ENCODE peak calls at places on chromosomes 4 and X, in five cellular contexts. Y, K, U, B and A are unnamed samples.

GRCh38 chr4:87839309-87839946 is 6.7 kb downstream of the MEPE start:
- DNase-seq in Y (peak; percentile 14), K (no peak), U (peak; percentile 49), B (no peak), A (no peak)

GRCh38 chrX:37825225-37825842 is 22.0 kb downstream of the DYNLT3 start:
- DNase-seq in B (peak; percentile 55), Y (peak; percentile 51), K (peak; percentile 58), U (peak; percentile 38), A (no peak)

GRCh38 chr4:8781641-8782040 is 90.0 kb downstream of the HMX1 start:
- DNase-seq in B (no peak), Y (no peak), U (no peak), K (no peak), A (no peak)

GRCh38 chrX:41377624-41378023 is 43.7 kb downstream of the DDX3X start:
- DNase-seq in B (no peak), K (no peak), U (no peak), Y (no peak), A (no peak)

GRCh38 chrX:19790829-19791228 is 96.6 kb downstream of the SH3KBP1 start:
- DNase-seq in K (no peak), U (no peak), Y (no peak), B (no peak), A (no peak)

GRCh38 chrX:6738518-6739470 is 203.9 kb upstream of the VCX3A start:
- DNase-seq in U (no peak), B (no peak), Y (no peak), K (no peak), A (no peak)

GRCh38 chrX:3066555-3066954 is 25.3 kb downstream of the ARSF start:
- DNase-seq in K (no peak), U (peak; percentile 3), Y (no peak), B (no peak), A (no peak)

GRCh38 chrX:10576777-10577444 is 43.5 kb downstream of the MID1 start:
- DNase-seq in Y (no peak), U (no peak), B (no peak), K (no peak), A (no peak)

GRCh38 chr4:65943076-65943475 is 272.8 kb upstream of the EPHA5 start:
- DNase-seq in U (no peak), K (no peak), Y (no peak), B (no peak), A (no peak)

GRCh38 chrX:42096262-42096939 is 173.0 kb upstream of the CASK start:
- DNase-seq in K (peak; percentile 62), Y (no peak), U (peak; percentile 96), B (no peak), A (no peak)

GRCh38 chr4:151772322-151772721 is 11.5 kb upstream of the GATB start:
- DNase-seq in K (no peak), U (no peak), Y (no peak), B (no peak), A (no peak)

DNA sequence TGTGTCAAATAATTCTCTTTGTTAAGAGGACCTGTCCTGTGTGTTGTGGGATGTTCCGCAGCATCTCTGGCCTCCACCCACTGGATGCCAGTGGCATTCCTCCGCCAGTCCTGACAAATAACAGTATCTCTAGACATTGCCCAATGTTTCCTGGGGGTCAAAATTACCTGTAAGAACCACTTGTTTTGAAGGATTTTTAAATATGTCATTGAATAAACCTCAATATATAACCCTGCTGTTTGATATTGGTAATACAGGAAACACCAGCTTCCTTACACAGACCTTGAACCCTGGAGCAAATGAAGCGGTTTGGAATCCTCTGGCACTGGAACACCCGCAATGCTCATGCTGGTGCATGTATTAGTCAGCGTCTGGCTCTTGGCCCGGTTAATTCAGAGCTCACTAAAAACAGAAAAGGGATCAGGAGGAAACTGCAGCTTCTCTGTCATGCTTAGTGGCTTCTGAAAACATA is 101.3 kb downstream of the TBL1X start:
- DNase-seq in K (peak; percentile 84), B (peak; percentile 68), Y (peak; percentile 65), U (peak; percentile 91), A (no peak)
- H3K4me3 ChIP-seq in K (no peak overlapping the region), B (no peak overlapping the region), Y (no peak overlapping the region), U (no peak overlapping the region), A (no peak overlapping the region)

GRCh38 chr4:41214158-41215146 is at the start of gene APBB2:
- DNase-seq in K (peak; percentile 96), U (peak; percentile 97), Y (peak; percentile 97), B (peak; percentile 97), A (peak; percentile 87)
- H3K4me1 ChIP-seq in K (no peaks in the 10 kb centered on the region), U (peaks cover 2% of the 10 kb centered on the region), Y (peaks cover 3% of the 10 kb centered on the region), B (peaks cover 21% of the 10 kb centered on the region), A (peaks cover 40% of the 10 kb centered on the region)

GRCh38 chr4:2402453-2402852 is 16.0 kb downstream of the ZFYVE28 start:
- DNase-seq in Y (no peak), B (no peak), U (no peak), K (no peak), A (no peak)
- H3K4me3 ChIP-seq in Y (no peak overlapping the region), B (peak overlapping the region; percentile 37), U (no peak overlapping the region), K (no peak overlapping the region), A (peak overlapping the region; percentile 11)

GRCh38 chr4:185743722-185744121 is 68.3 kb downstream of the SORBS2 start:
- DNase-seq in K (no peak), Y (no peak), U (no peak), B (no peak), A (no peak)
- H3K4me1 ChIP-seq in K (peaks cover 1% of the 10 kb centered on the region), Y (no peaks in the 10 kb centered on the region), U (no peaks in the 10 kb centered on the region), B (peaks cover 60% of the 10 kb centered on the region), A (no peaks in the 10 kb centered on the region)

DNA sequence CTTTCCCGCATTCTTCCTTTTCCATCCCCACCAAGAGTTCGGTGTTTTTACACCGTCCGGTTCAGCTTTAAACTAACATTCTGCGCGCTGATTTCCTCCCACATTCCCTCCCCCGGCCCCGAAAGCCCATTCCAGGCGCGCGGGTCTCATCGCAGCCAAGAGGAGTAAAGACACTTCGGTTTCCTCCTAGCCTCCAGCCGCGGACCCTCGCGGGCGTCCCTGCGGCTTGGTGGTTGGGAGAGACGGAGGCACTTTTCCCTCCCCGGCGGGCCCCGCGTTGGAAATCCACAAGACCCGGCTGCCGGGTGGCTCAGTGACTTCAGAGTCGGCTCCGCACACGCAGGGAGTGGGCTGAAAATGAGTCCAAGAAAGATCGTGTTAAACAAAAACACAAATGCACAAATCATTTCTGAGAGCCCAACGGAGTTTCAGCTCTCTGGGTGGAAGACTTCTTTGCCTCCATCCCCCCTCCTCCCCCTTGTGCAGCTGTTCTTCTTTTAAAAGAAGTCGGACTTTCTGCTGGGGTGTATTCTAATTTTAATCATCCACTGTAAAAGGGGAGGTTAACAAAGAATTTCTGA is 2.0 kb upstream of the ARX start:
- DNase-seq in K (no peak), Y (no peak), B (no peak), U (no peak), A (no peak)
- H3K4me3 ChIP-seq in K (no peak overlapping the region), Y (no peak overlapping the region), B (no peak overlapping the region), U (no peak overlapping the region), A (no peak overlapping the region)

GRCh38 chr4:6941796-6942195 is 32.2 kb downstream of the TBC1D14 start:
- DNase-seq in Y (no peak), K (no peak), B (no peak), U (no peak), A (peak; percentile 63)

GRCh38 chr4:6939761-6940743 is 30.4 kb downstream of the TBC1D14 start:
- DNase-seq in B (no peak), K (no peak), U (no peak), Y (no peak), A (no peak)

GRCh38 chr4:6942238-6942800 is 32.7 kb downstream of the TBC1D14 start:
- DNase-seq in B (no peak), Y (peak; percentile 31), K (peak; percentile 51), U (peak; percentile 98), A (peak; percentile 78)

GRCh38 chr4:6938758-6939201 is 29.2 kb downstream of the TBC1D14 start:
- DNase-seq in K (peak; percentile 88), U (no peak), Y (no peak), B (peak; percentile 77), A (no peak)

GRCh38 chr4:6940744-6941137 is 31.1 kb downstream of the TBC1D14 start:
- DNase-seq in U (no peak), K (no peak), Y (no peak), B (no peak), A (peak; percentile 1)
- H3K4me1 ChIP-seq in U (peaks cover 28% of the 10 kb centered on the region), K (no peaks in the 10 kb centered on the region), Y (peaks cover 5% of the 10 kb centered on the region), B (peaks cover 20% of the 10 kb centered on the region), A (peaks cover 84% of the 10 kb centered on the region)

DNA sequence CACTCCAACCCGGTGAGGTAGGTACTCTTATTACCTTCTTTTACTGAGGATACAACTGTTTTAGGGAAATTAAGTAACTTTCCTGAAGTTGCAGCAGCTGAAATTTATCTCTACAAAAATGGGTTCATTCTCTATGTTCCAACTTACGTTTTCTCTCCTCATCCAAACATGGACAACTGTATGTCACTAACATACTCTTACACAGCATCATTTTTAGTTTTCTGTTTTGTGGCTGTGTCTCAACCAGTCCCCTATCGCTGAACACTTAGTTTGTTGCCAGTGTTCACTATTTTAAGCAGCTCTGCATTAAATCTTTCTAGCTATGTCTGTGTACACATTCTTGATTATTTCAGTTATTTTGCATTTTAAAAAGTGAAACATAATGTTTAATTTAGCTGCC is 3.6 kb downstream of the SGMS2 start:
- DNase-seq in K (no peak), B (no peak), Y (no peak), U (no peak), A (no peak)
- H3K4me3 ChIP-seq in K (no peak overlapping the region), B (no peak overlapping the region), Y (no peak overlapping the region), U (no peak overlapping the region), A (no peak overlapping the region)

GRCh38 chrX:120236676-120237460 is 13.7 kb upstream of the ZBTB33 start:
- DNase-seq in B (no peak), U (no peak), Y (no peak), K (no peak), A (no peak)
- H3K4me1 ChIP-seq in B (no peaks in the 10 kb centered on the region), U (no peaks in the 10 kb centered on the region), Y (no peaks in the 10 kb centered on the region), K (no peaks in the 10 kb centered on the region), A (no peaks in the 10 kb centered on the region)